ENCODE peak calls at places on chromosomes 12 and 14, in five cellular contexts. R, Y, Q, V and U are unnamed samples.

GRCh38 chr12:12686925-12687324 is 9.1 kb downstream of the GPR19 start:
- DNase-seq in Y (no peak), Q (no peak), R (no peak), V (no peak), U (no peak)

GRCh38 chr14:104442107-104442551 is 137.4 kb upstream of the C14orf180 start:
- DNase-seq in Y (no peak), Q (no peak), V (no peak), R (no peak), U (no peak)

GRCh38 chr12:109098671-109099070 is 1.3 kb downstream of the UNG start:
- DNase-seq in V (no peak), Q (no peak), Y (no peak), R (peak), U (no peak)

GRCh38 chr14:104283197-104284106 is 145.1 kb downstream of the KIF26A start:
- DNase-seq in R (no peak), Q (no peak), Y (no peak), V (no peak), U (no peak)

GRCh38 chr14:92937229-92937937 is 14.4 kb downstream of the CHGA start:
- DNase-seq in Y (no peak), Q (no peak), R (peak), V (no peak), U (no peak)

GRCh38 chr12:56358836-56359532 is 923 bp downstream of the STAT2 start:
- DNase-seq in R (peak), Y (no peak), V (no peak), Q (no peak), U (no peak)

GRCh38 chr12:130016986-130017385 is 113.2 kb upstream of the TMEM132D start:
- DNase-seq in Y (no peak), R (no peak), Q (no peak), V (no peak), U (no peak)

GRCh38 chr12:99224237-99224636 is 423.3 kb upstream of the GARIN6 start:
- DNase-seq in Y (no peak), Q (no peak), V (no peak), R (no peak), U (no peak)

GRCh38 chr12:104480012-104480411 is 23.3 kb downstream of the CHST11 start:
- DNase-seq in Y (no peak), V (no peak), Q (no peak), R (no peak), U (no peak)

GRCh38 chr14:51616256-51616655 is 35.5 kb upstream of the FRMD6 start:
- DNase-seq in V (no peak), Y (no peak), Q (no peak), R (no peak), U (no peak)

GRCh38 chr14:51614707-51615106 is 37.0 kb upstream of the FRMD6 start:
- DNase-seq in R (peak), V (no peak), Y (no peak), Q (no peak), U (no peak)

GRCh38 chr14:51620036-51620435 is 31.7 kb upstream of the FRMD6 start:
- DNase-seq in Q (no peak), Y (no peak), V (no peak), R (no peak), U (no peak)

GRCh38 chr14:51619551-51619950 is 32.2 kb upstream of the FRMD6 start:
- DNase-seq in R (no peak), V (no peak), Q (no peak), Y (no peak), U (no peak)

DNA sequence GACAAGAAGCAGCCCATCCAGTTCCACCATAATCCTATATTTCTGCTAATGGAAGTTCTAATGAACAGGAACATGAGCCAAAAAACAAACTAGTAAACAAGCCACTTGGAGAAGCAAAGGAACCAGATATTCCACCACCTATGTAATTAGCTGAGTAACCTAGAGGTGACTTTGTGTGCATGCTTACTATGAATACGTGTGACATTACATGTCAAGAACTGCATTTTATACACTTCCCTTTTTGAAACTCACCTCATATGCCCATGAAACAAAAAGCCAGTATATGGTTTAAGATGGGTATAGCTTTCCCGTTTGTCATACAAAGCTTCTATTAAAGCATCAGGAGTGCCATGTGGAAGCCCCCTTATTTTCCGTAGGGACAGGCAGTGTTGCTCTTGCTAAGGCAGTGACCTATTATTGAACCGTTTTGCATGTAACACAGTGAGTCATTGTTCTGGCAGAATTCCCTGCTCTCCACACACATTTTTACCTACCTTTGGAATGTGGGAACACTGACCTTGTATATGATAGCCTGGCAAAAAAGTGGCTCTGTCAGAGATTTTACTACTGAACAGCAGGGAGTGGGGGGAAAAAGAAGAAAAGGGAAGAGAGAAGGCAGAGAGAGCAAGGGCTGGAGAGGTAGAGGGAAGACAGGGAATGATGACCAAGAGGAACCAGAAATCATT is 34.8 kb upstream of the FRMD6 start:
- DNase-seq in V (no peak), R (peak), Q (no peak), Y (no peak), U (no peak)
- H3K4me3 ChIP-seq in V (no peak), R (no peak), Q (no peak), Y (no peak), U (no peak)

DNA sequence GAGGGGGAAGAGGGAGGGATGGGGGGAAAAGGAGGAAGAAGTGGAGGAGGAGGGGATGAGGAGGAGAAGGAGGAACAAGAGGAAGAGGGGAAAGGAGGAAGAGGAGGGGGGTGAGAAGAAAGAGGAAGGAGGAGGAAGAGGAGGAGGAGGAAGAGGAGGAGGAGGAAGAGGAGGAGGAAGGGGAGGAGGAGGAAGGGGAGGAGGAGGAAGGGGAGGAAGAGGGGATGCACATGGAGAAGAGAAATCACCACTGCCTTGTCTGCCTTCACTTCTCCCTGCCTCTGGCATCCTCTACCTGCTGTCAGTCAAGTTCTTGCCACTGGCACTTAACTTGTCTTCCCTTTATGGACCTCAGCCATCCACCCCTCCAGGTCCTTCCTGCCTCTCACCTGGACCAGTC is 59.9 kb downstream of the TTC9 start:
- DNase-seq in R (no peak), V (no peak), Q (no peak), Y (no peak), U (no peak)
- H3K27ac ChIP-seq in R (no peak), V (no peak), Q (no peak), Y (no peak), U (no peak)

GRCh38 chr14:77580477-77580876 is 36.0 kb downstream of the SPTLC2 start:
- DNase-seq in R (no peak), Q (no peak), V (no peak), Y (no peak), U (no peak)

GRCh38 chr14:77579760-77580159 is 36.7 kb downstream of the SPTLC2 start:
- DNase-seq in V (no peak), Q (no peak), R (no peak), Y (no peak), U (no peak)

GRCh38 chr14:77579065-77579464 is 37.4 kb downstream of the SPTLC2 start:
- DNase-seq in Q (no peak), V (no peak), R (no peak), Y (no peak), U (no peak)

GRCh38 chr14:77582511-77582910 is 33.9 kb downstream of the SPTLC2 start:
- DNase-seq in V (no peak), R (no peak), Q (no peak), Y (no peak), U (no peak)

GRCh38 chr14:77580964-77581505 is 35.4 kb downstream of the SPTLC2 start:
- DNase-seq in V (no peak), Q (no peak), R (no peak), Y (no peak), U (no peak)
- H3K4me3 ChIP-seq in V (peak), Q (no peak), R (no peak), Y (peak), U (no peak)

DNA sequence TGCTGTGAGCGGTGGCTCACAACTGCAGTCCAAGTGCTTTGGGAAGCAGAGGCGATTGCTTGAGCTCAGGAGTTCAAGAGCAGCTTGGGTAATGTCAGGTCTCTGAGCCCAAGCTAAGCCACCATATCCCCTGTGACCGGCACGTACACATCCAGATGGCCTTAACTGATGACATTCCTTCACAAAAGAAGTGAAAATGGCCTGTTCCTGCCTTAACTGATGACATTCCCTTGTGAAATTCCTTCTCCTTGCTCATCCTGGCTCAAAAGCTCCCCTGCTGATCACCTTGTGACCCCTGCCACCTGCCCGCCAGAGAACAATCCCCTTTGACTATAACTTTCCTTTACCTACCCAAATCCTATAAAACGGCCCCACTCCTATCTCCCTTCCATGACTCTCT is 48.6 kb downstream of the SLC25A47 start:
- DNase-seq in V (no peak), Y (no peak), R (no peak), Q (no peak), U (no peak)
- H3K27ac ChIP-seq in V (peak), Y (no peak), R (no peak), Q (no peak), U (no peak)

GRCh38 chr14:22010532-22011242 is 337.1 kb upstream of the OR4E1 start:
- DNase-seq in Q (no peak), Y (no peak), R (no peak), V (no peak), U (no peak)

GRCh38 chr14:22008766-22009165 is 335.1 kb upstream of the OR4E1 start:
- DNase-seq in V (no peak), Y (no peak), Q (no peak), R (no peak), U (no peak)

GRCh38 chr14:22011243-22011642 is 337.6 kb upstream of the OR4E1 start:
- DNase-seq in V (no peak), R (no peak), Y (no peak), Q (no peak), U (no peak)

GRCh38 chr14:22008098-22008412 is 334.4 kb upstream of the OR4E1 start:
- DNase-seq in V (no peak), Q (no peak), R (no peak), Y (no peak), U (no peak)

GRCh38 chr14:22012452-22012851 is 338.8 kb upstream of the OR4E1 start:
- DNase-seq in R (no peak), V (no peak), Q (no peak), Y (no peak), U (no peak)
- H3K4me3 ChIP-seq in R (no peak), V (no peak), Q (no peak), Y (no peak), U (no peak)

GRCh38 chr12:82688035-82688501 is 1.4 kb downstream of the TMTC2 start:
- DNase-seq in R (peak), Y (no peak), V (no peak), Q (no peak), U (no peak)
- H3K27ac ChIP-seq in R (peak), Y (peak), V (peak), Q (peak), U (no peak)

DNA sequence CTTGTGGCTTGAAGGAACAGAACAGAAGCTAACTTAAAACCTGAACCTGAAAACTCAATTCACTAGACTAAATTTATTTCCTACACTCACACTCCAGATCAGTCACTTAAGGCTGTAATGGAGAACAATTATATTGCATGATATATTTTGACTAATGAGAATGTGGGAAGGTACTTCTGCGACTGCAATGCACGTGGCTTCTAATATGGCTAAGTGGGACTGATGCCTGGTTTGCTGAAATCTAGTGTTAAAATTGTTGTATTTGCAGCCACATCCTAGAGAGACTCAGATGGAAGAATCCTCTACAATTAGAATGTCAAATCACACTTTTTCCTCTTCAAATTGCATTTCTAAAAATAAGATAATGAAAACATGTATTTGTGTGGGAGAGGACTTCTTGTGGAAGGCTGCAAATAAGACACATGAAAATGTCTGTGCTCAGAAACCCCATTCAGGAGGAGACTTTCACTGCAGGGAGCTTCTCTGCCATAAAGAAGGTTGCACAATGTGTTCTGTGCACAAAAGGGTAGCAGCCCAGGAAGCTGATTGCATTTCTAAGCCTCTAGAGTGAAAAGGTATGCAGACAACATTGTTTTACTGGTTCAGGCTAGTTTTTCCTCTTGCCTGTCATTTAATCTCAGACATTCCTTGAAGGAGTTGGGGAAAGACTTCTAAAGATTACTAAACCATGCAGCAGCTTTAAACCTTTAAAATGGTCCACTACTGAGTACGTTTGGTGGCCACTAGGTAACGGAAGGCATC is 224.3 kb downstream of the NEDD1 start:
- DNase-seq in V (no peak), Y (no peak), R (no peak), Q (no peak), U (peak)
- H3K4me3 ChIP-seq in V (no peak), Y (no peak), R (no peak), Q (no peak), U (no peak)

DNA sequence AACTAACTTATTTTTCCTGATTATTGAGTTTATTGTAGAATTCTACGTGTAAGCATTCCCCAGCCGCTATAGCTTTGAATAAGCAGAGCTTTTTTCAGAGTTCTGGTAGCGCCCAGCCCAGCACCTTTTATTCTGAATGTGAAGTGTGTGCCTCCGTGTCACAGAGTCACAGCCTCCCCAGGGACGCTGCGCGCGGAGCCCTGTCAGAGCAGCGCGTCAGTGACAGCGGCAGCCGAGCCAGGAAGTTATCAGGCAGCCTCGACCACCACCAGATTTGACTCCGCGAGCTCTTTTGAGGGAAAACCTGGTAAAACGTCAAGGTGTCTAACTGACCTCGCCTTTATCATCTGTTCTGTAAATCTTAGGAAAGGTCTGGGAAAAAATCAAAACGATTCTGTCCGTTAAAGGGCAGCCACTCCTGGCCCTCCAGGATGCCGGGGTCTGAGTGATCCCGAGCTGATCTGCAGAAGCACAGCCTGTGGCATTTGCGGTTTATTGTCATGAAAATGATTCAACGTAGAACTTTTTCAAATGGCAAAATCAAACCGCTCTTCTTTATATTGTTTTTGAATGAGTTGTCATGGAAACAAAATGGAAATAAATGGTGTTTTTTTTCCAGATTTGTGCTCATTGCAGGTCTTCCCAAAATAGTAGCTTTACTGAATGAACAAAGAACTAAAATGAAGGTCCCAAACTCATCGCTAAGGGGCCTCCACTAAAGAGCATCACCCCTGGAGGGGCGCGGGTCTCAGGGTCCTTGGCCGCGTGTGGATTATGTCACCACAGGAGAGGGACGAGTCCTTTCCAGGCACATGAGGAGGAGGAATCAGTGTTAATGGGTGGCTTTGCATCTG is 43.1 kb upstream of the MMP17 start:
- DNase-seq in Y (no peak), Q (no peak), R (no peak), V (no peak), U (no peak)
- H3K27ac ChIP-seq in Y (no peak), Q (no peak), R (no peak), V (no peak), U (no peak)

DNA sequence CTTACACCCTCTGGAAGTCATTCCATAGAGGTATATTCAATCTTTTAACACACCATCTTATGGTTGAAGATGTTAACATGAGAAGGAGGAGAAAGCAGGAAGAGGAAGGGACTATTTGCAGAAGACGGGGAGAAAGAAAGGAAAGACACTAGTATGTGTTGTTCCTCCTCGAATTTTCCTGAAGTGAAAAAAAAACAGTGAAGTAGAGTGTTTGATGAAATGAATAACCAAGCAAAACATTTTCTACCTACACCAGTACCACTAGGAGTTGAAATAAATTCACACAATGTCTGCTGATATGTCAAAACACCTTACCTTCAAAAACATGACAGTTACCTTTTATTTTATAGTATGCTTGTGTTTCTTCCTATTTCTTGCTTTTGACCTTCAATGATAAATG is 1.4 kb upstream of the CNOT2 start:
- DNase-seq in V (no peak), Q (no peak), R (no peak), Y (no peak), U (no peak)
- H3K4me3 ChIP-seq in V (peak), Q (peak), R (peak), Y (peak), U (no peak)